ENCODE peak calls at places on chromosomes 4 and X, in four cellular contexts. J is stimulated activated CD4-positive, alpha-beta T cell treated with anti-CD3 and anti-CD28 coated beads, Interleukin-12 subunit alpha, Interleukin-12 subunit beta, amount 100 ng/mL, for 48 hours; V is NCI-H2081; U is T-helper 22 cell. K is an unnamed sample.

GRCh38 chr4:185232370-185232769 is 23.0 kb downstream of the SNX25 start:
- DNase-seq in J (no peak), V (no peak), U (no peak), K (peak)

GRCh38 chr4:91325495-91325894 is 978.3 kb upstream of the GRID2 start:
- DNase-seq in J (no peak), V (no peak), U (no peak), K (peak)

GRCh38 chrX:151988706-151989299 is 14.3 kb upstream of the GABRE start:
- DNase-seq in J (no peak), V (no peak), U (no peak), K (no peak)

GRCh38 chrX:130502023-130502570 is 100.3 kb downstream of the RBMX2 start:
- DNase-seq in J (no peak), V (no peak), U (no peak), K (no peak)

GRCh38 chr4:146041139-146042004 is 102.7 kb upstream of the ZNF827 start:
- DNase-seq in J (no peak), V (no peak), U (no peak), K (no peak)

GRCh38 chr4:134018845-134019244 is 182.7 kb downstream of the PABPC4L start:
- DNase-seq in J (no peak), V (no peak), U (no peak), K (no peak)

GRCh38 chrX:106905064-106905708 is 2.0 kb upstream of the RIPPLY1 start:
- DNase-seq in J (no peak), V (no peak), U (no peak), K (no peak)

GRCh38 chr4:118889313-118889694 is 650 bp downstream of the SYNPO2 start:
- DNase-seq in J (no peak), V (no peak), U (no peak), K (no peak)

GRCh38 chrX:39527045-39527444 is 570.7 kb downstream of the BCOR start:
- DNase-seq in J (no peak), V (no peak), U (no peak), K (no peak)

GRCh38 chr4:168384437-168385141 is 66.0 kb upstream of the DDX60 start:
- DNase-seq in J (no peak), V (no peak), U (no peak), K (no peak)

GRCh38 chr4:673349-674091 is 556 bp downstream of the ATP5ME start:
- DNase-seq in J (no peak), V (peak), U (no peak), K (no peak)

GRCh38 chrX:68146054-68146453 is 287.2 kb downstream of the OPHN1 start:
- DNase-seq in J (no peak), V (no peak), U (no peak), K (peak)

GRCh38 chrX:119094819-119095218 is 22.0 kb downstream of the CT47C1 start:
- DNase-seq in J (no peak), V (no peak), U (no peak), K (no peak)

GRCh38 chr4:147480891-147481576 is at the start of gene EDNRA:
- DNase-seq in J (no peak), V (peak), U (no peak), K (no peak)

GRCh38 chr4:107648178-107648991 is 71.6 kb downstream of the PAPSS1 start:
- DNase-seq in J (no peak), V (no peak), U (no peak), K (no peak)

GRCh38 chr4:38132140-38132673 is 172.0 kb downstream of the PTTG2 start:
- DNase-seq in J (peak), V (no peak), U (peak), K (peak)

GRCh38 chr4:3263053-3263958 is 14.3 kb downstream of the MSANTD1 start:
- DNase-seq in J (no peak), V (no peak), U (no peak), K (no peak)

GRCh38 chr4:20512053-20512810 is 188.0 kb upstream of the PACRGL start:
- DNase-seq in J (no peak), V (peak), U (no peak), K (peak)

K was measured in bronchial epithelial cell.